ENCODE peak calls at places on chromosomes 3 and 15, in ten cellular contexts. G is HAP-1; N is HS-5; V is stimulated activated CD4-positive, alpha-beta T cell treated with anti-CD3 and anti-CD28 coated beads, Interleukin-12 subunit alpha, Interleukin-12 subunit beta, amount 100 ng/mL, for 4 hours; Q is HTR-8/SVneo; I is AG04450; E is NCI-H345; B is activated naive CD4-positive, alpha-beta T cell treated with anti-CD3 and anti-CD28 coated beads for 36 hours; F is T-helper 1 cell; X is activated CD4-positive, alpha-beta T cell treated with anti-CD3 and anti-CD28 coated beads, Interleukin-2, amount 50 U/mL, for 24 hours. C is an unnamed sample.

GRCh38 chr15:95295311-95295710 is 1035.2 kb upstream of the NR2F2 start:
- DNase-seq in E (no peak), G (no peak), X (no peak), F (no peak), Q (no peak), I (no peak), V (no peak), N (no peak), B (no peak), C (no peak)

GRCh38 chr15:38683382-38684242 is 119.0 kb upstream of the RASGRP1 start:
- DNase-seq in X (peak; percentile 59), F (peak; percentile 31), G (peak; percentile 61), B (peak; percentile 89), I (no peak), N (no peak), V (peak; percentile 60), Q (peak; percentile 43), E (peak; percentile 33), C (no peak)

GRCh38 chr15:62607643-62608042 is 434.9 kb upstream of the TPM1 start:
- DNase-seq in F (no peak), G (no peak), E (no peak), Q (no peak), B (no peak), X (no peak), I (peak; percentile 23), N (no peak), V (no peak), C (no peak)

GRCh38 chr15:92930776-92931175 is 30.7 kb downstream of the CHD2 start:
- DNase-seq in N (peak; percentile 65), Q (peak; percentile 64), I (peak; percentile 71), V (no peak), F (no peak), B (no peak), G (no peak), X (no peak), E (no peak), C (no peak)

GRCh38 chr3:33146791-33147445 is 33.1 kb downstream of the CRTAP start:
- DNase-seq in Q (no peak), B (no peak), I (no peak), N (no peak), E (no peak), V (no peak), X (no peak), G (no peak), F (no peak), C (no peak)

GRCh38 chr3:134430950-134431445 is 54.8 kb downstream of the ANAPC13 start:
- DNase-seq in E (no peak), N (no peak), F (no peak), B (no peak), V (no peak), X (no peak), G (no peak), Q (peak; percentile 48), I (no peak), C (no peak)

GRCh38 chr3:142705256-142705655 is 18.6 kb upstream of the TRPC1 start:
- DNase-seq in N (no peak), G (peak; percentile 13), V (no peak), I (no peak), B (no peak), E (no peak), F (no peak), X (no peak), Q (no peak), C (no peak)

GRCh38 chr15:78415284-78415683 is 22.7 kb upstream of the IREB2 start:
- DNase-seq in V (no peak), B (no peak), X (no peak), E (peak; percentile 49), N (no peak), I (no peak), F (no peak), G (no peak), Q (peak; percentile 24), C (no peak)

GRCh38 chr3:132034486-132035464 is at the start of gene CPNE4:
- DNase-seq in I (peak; percentile 21), E (peak; percentile 62), V (peak; percentile 57), Q (peak; percentile 71), X (peak; percentile 52), F (no peak), G (peak; percentile 95), N (peak; percentile 45), B (peak; percentile 86), C (peak; percentile 46)

GRCh38 chr3:161559177-161559998 is 62.8 kb downstream of the OTOL1 start:
- DNase-seq in F (no peak), G (peak; percentile 38), Q (peak; percentile 14), X (no peak), V (no peak), I (no peak), B (peak; percentile 12), E (peak; percentile 60), N (peak; percentile 43), C (no peak)

GRCh38 chr3:111210003-111210699 is 138.5 kb downstream of the NECTIN3 start:
- DNase-seq in N (peak; percentile 33), X (no peak), G (no peak), E (no peak), V (no peak), B (no peak), Q (peak; percentile 5), F (no peak), I (no peak), C (no peak)

GRCh38 chr3:100047455-100048141 is 66.7 kb downstream of the FILIP1L start:
- DNase-seq in F (no peak), V (no peak), B (no peak), E (no peak), I (peak; percentile 87), Q (peak; percentile 54), N (peak; percentile 90), X (no peak), G (peak; percentile 58), C (peak; percentile 77)

GRCh38 chr3:117622130-117622841 is 912.7 kb downstream of the TUSC7 start:
- DNase-seq in B (no peak), N (peak; percentile 88), X (no peak), Q (no peak), V (no peak), I (peak; percentile 60), F (no peak), E (peak; percentile 22), G (no peak), C (peak; percentile 42)

GRCh38 chr3:123294296-123294938 is 92.7 kb downstream of the SEC22A start:
- DNase-seq in X (no peak), G (no peak), F (no peak), N (no peak), Q (no peak), B (no peak), V (no peak), I (no peak), E (no peak), C (no peak)

GRCh38 chr15:34708422-34708821 is 46.4 kb downstream of the GJD2 start:
- DNase-seq in G (peak; percentile 19), V (no peak), I (peak; percentile 32), N (no peak), Q (peak; percentile 28), F (no peak), E (peak; percentile 22), B (no peak), X (no peak), C (peak; percentile 20)

GRCh38 chr15:69398541-69398940 is 15.6 kb upstream of the KIF23 start:
- DNase-seq in Q (no peak), E (no peak), V (no peak), N (no peak), B (no peak), X (no peak), G (no peak), F (no peak), I (no peak), C (no peak)

GRCh38 chr3:10974746-10975375 is 17.7 kb upstream of the SLC6A1 start:
- DNase-seq in N (no peak), Q (no peak), E (no peak), V (no peak), I (no peak), X (no peak), F (no peak), G (no peak), B (no peak), C (no peak)

GRCh38 chr15:78101423-78102105 is 9.2 kb downstream of the SH2D7 start:
- DNase-seq in N (no peak), V (no peak), E (no peak), F (no peak), X (no peak), B (no peak), G (no peak), Q (no peak), I (no peak), C (no peak)

GRCh38 chr15:78209646-78210348 is 24.6 kb downstream of the ACSBG1 start:
- DNase-seq in F (no peak), E (no peak), Q (no peak), B (no peak), G (peak; percentile 6), V (no peak), X (no peak), N (no peak), I (no peak), C (no peak)

GRCh38 chr3:38031022-38031994 is 1.9 kb upstream of the PLCD1 start:
- DNase-seq in Q (peak; percentile 67), B (peak; percentile 28), V (peak; percentile 41), N (peak; percentile 40), I (no peak), X (peak; percentile 20), F (no peak), E (peak; percentile 24), G (no peak), C (no peak)

C was measured in HFF-Myc.